ENCODE peak calls at places on chromosomes 3 and 15, in five cellular contexts. V, C, R, X and Q are unnamed samples.

GRCh38 chr3:142027713-142028112 is 121.6 kb downstream of the TFDP2 start:
- DNase-seq in V (peak; percentile 44), C (peak; percentile 80), R (no peak), X (no peak), Q (peak; percentile 52)

GRCh38 chr3:46863261-46863782 is at the start of gene MYL3:
- DNase-seq in V (no peak), C (no peak), R (no peak), X (no peak), Q (peak; percentile 30)

GRCh38 chr3:123071581-123071980 is 4.8 kb downstream of the PDIA5 start:
- DNase-seq in V (no peak), C (no peak), R (no peak), X (no peak), Q (no peak)

GRCh38 chr3:130533247-130533646 is 16.3 kb downstream of the COL6A6 start:
- DNase-seq in V (no peak), C (no peak), R (no peak), X (no peak), Q (no peak)

GRCh38 chr3:71629289-71630252 is 46.0 kb upstream of the FOXP1 start:
- DNase-seq in V (no peak), C (peak; percentile 19), R (no peak), X (no peak), Q (no peak)

GRCh38 chr3:15882577-15882976 is 84.8 kb upstream of the ANKRD28 start:
- DNase-seq in V (no peak), C (no peak), R (no peak), X (no peak), Q (no peak)

GRCh38 chr15:75641176-75641498 is 1.1 kb upstream of the IMP3 start:
- DNase-seq in V (no peak), C (no peak), R (no peak), X (no peak), Q (no peak)

GRCh38 chr3:14352002-14352627 is 50.3 kb upstream of the SLC6A6 start:
- DNase-seq in V (peak; percentile 26), C (peak; percentile 81), R (peak; percentile 100), X (peak; percentile 30), Q (no peak)

GRCh38 chr3:159082514-159082913 is 280.7 kb downstream of the MFSD1 start:
- DNase-seq in V (peak; percentile 86), C (no peak), R (no peak), X (no peak), Q (no peak)

GRCh38 chr15:91032919-91033803 is 10.8 kb upstream of the VPS33B start:
- DNase-seq in V (peak; percentile 76), C (peak; percentile 55), R (peak; percentile 77), X (no peak), Q (peak; percentile 81)

GRCh38 chr15:47812436-47813109 is 95.3 kb downstream of the SEMA6D start:
- DNase-seq in V (peak; percentile 92), C (no peak), R (no peak), X (peak; percentile 32), Q (no peak)

GRCh38 chr15:83769411-83769960 is 115.6 kb downstream of the ADAMTSL3 start:
- DNase-seq in V (no peak), C (no peak), R (no peak), X (peak; percentile 9), Q (no peak)

GRCh38 chr3:127964053-127964452 is 49.0 kb downstream of the KBTBD12 start:
- DNase-seq in V (peak; percentile 18), C (no peak), R (no peak), X (no peak), Q (no peak)

GRCh38 chr3:161640201-161640600 is 143.6 kb downstream of the OTOL1 start:
- DNase-seq in V (no peak), C (no peak), R (no peak), X (no peak), Q (no peak)

GRCh38 chr3:65828706-65829105 is 210.0 kb downstream of the MAGI1 start:
- DNase-seq in V (no peak), C (no peak), R (no peak), X (no peak), Q (no peak)

GRCh38 chr3:65827076-65827475 is 211.6 kb downstream of the MAGI1 start:
- DNase-seq in V (no peak), C (no peak), R (no peak), X (no peak), Q (no peak)

GRCh38 chr3:65830948-65831732 is 207.6 kb downstream of the MAGI1 start:
- DNase-seq in V (no peak), C (no peak), R (no peak), X (no peak), Q (no peak)

GRCh38 chr3:65831733-65832425 is 206.8 kb downstream of the MAGI1 start:
- DNase-seq in V (peak; percentile 30), C (no peak), R (no peak), X (no peak), Q (peak; percentile 34)

GRCh38 chr3:65829228-65829627 is 209.5 kb downstream of the MAGI1 start:
- DNase-seq in V (no peak), C (no peak), R (no peak), X (no peak), Q (no peak)
- H3K79me2 ChIP-seq in V (no peaks in the 10 kb centered on the region), C (no peaks in the 10 kb centered on the region), R (no peaks in the 10 kb centered on the region), X (no peaks in the 10 kb centered on the region), Q (peaks cover 12% of the 10 kb centered on the region)

GRCh38 chr3:196772897-196773296 is 33.2 kb downstream of the PAK2 start:
- DNase-seq in V (no peak), C (no peak), R (no peak), X (no peak), Q (no peak)

GRCh38 chr3:196774191-196774820 is 34.6 kb downstream of the PAK2 start:
- DNase-seq in V (no peak), C (no peak), R (no peak), X (peak; percentile 17), Q (no peak)

GRCh38 chr3:196778755-196779154 is 39.1 kb downstream of the PAK2 start:
- DNase-seq in V (peak; percentile 78), C (no peak), R (no peak), X (no peak), Q (no peak)

GRCh38 chr3:196774845-196775422 is 35.3 kb downstream of the PAK2 start:
- DNase-seq in V (no peak), C (no peak), R (no peak), X (no peak), Q (no peak)

GRCh38 chr3:196775938-196776337 is 36.3 kb downstream of the PAK2 start:
- DNase-seq in V (no peak), C (no peak), R (no peak), X (no peak), Q (no peak)
- H3K4me1 ChIP-seq in V (peaks cover 18% of the 10 kb centered on the region), C (peaks cover 7% of the 10 kb centered on the region), R (no peaks in the 10 kb centered on the region), X (no peaks in the 10 kb centered on the region), Q (peaks cover 14% of the 10 kb centered on the region)

GRCh38 chr3:146540978-146541377 is 3.4 kb downstream of the PLSCR1 start:
- DNase-seq in V (no peak), C (no peak), R (no peak), X (no peak), Q (no peak)

GRCh38 chr3:146537603-146538002 is 6.8 kb downstream of the PLSCR1 start:
- DNase-seq in V (no peak), C (no peak), R (no peak), X (no peak), Q (no peak)

GRCh38 chr3:146542179-146542578 is 2.2 kb downstream of the PLSCR1 start:
- DNase-seq in V (no peak), C (no peak), R (no peak), X (no peak), Q (no peak)

GRCh38 chr3:146539315-146539714 is 5.1 kb downstream of the PLSCR1 start:
- DNase-seq in V (no peak), C (no peak), R (no peak), X (no peak), Q (no peak)

GRCh38 chr3:146540236-146540635 is 4.2 kb downstream of the PLSCR1 start:
- DNase-seq in V (no peak), C (no peak), R (no peak), X (no peak), Q (no peak)
- H3K79me2 ChIP-seq in V (peaks cover 73% of the 10 kb centered on the region), C (no peaks in the 10 kb centered on the region), R (peaks cover 88% of the 10 kb centered on the region), X (peaks cover 59% of the 10 kb centered on the region), Q (peaks cover 7% of the 10 kb centered on the region)

DNA sequence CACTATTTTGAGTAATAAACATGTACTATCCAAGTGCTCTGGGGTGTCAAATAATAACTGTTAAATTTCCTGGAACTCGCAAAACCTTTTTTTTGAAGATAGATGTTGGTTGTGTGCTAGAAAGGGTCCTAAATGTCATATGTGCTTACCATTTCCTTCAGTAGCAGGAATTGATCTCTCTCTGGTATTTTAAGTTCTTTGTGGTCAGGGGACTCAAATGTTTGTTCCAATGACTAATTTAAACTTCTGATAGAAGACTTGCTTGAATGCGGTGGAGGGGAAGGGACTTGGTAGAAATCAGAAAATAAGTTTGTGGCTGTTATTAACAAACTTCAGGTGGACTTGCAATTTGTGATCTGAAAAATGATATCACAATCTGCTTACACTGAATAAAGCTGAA is 26.8 kb downstream of the ARIH2 start:
- DNase-seq in V (no peak), C (no peak), R (no peak), X (no peak), Q (no peak)
- H3K4me1 ChIP-seq in V (no peaks in the 10 kb centered on the region), C (no peaks in the 10 kb centered on the region), R (peaks cover 3% of the 10 kb centered on the region), X (peaks cover 8% of the 10 kb centered on the region), Q (peaks cover 8% of the 10 kb centered on the region)